ENCODE peak calls at places on chromosomes 11 and 22, in five cellular contexts. Y, O, A, D and K are unnamed samples.

GRCh38 chr11:81725691-81726090 is 1008.0 kb downstream of the FAM181B start:
- DNase-seq in O (no peak), A (no peak), D (peak), Y (no peak), K (no peak)

GRCh38 chr11:107785401-107785800 is 73.2 kb downstream of the SLC35F2 start:
- DNase-seq in O (no peak), D (peak), A (no peak), Y (no peak), K (no peak)

GRCh38 chr11:122107566-122107965 is 8.4 kb downstream of the BLID start:
- DNase-seq in A (no peak), O (no peak), D (no peak), Y (no peak), K (no peak)

GRCh38 chr11:102666331-102666957 is 39.1 kb downstream of the MMP27 start:
- DNase-seq in D (peak), O (no peak), A (peak), Y (peak), K (peak)

GRCh38 chr11:16917941-16918340 is 96.3 kb downstream of the PLEKHA7 start:
- DNase-seq in D (peak), O (no peak), Y (no peak), A (no peak), K (no peak)

GRCh38 chr11:10305964-10306918 is 1.4 kb downstream of the ADM start:
- DNase-seq in A (no peak), O (peak), Y (no peak), D (no peak), K (peak)

GRCh38 chr11:120001161-120002135 is 136.5 kb downstream of the TRIM29 start:
- DNase-seq in A (no peak), O (no peak), Y (no peak), D (no peak), K (no peak)

GRCh38 chr11:72864692-72865655 is 50.8 kb downstream of the ATG16L2 start:
- DNase-seq in Y (no peak), O (no peak), D (peak), A (peak), K (no peak)

GRCh38 chr11:83711035-83711630 is 425.0 kb upstream of the CCDC90B start:
- DNase-seq in O (no peak), D (no peak), A (no peak), Y (no peak), K (no peak)

GRCh38 chr11:118621071-118621815 is 13.8 kb downstream of the PHLDB1 start:
- DNase-seq in Y (peak), A (peak), O (peak), D (peak), K (no peak)

GRCh38 chr11:36412781-36413383 is 97.2 kb downstream of the TRAF6 start:
- DNase-seq in Y (no peak), D (peak), O (no peak), A (peak), K (no peak)

GRCh38 chr11:76510060-76511047 is 65.5 kb downstream of the EMSY start:
- DNase-seq in O (no peak), A (peak), D (peak), Y (no peak), K (no peak)

GRCh38 chr11:14789879-14790484 is 102.0 kb downstream of the CYP2R1 start:
- DNase-seq in A (peak), D (no peak), Y (no peak), O (no peak), K (no peak)

GRCh38 chr11:118176400-118177134 is at the start of gene SCN2B:
- DNase-seq in A (no peak), Y (no peak), D (peak), O (no peak), K (no peak)

GRCh38 chr11:134528453-134528852 is 116.4 kb upstream of the B3GAT1 start:
- DNase-seq in D (no peak), A (no peak), O (no peak), Y (peak), K (no peak)

GRCh38 chr22:43451651-43452050 is 39.8 kb downstream of the MPPED1 start:
- DNase-seq in O (no peak), D (no peak), A (no peak), Y (no peak), K (no peak)

GRCh38 chr11:10293423-10294288 is at the start of gene SBF2:
- DNase-seq in D (peak), Y (peak), O (peak), A (peak), K (peak)

GRCh38 chr22:17897411-17897810 is 123.1 kb upstream of the BID start:
- DNase-seq in A (no peak), O (no peak), D (no peak), Y (no peak), K (no peak)

GRCh38 chr11:13256216-13256615 is 21.4 kb upstream of the BMAL1 start:
- DNase-seq in D (no peak), A (no peak), O (no peak), Y (no peak), K (no peak)

GRCh38 chr11:113082501-113082900 is 121.3 kb downstream of the NCAM1 start:
- DNase-seq in Y (no peak), D (no peak), A (no peak), O (no peak), K (no peak)

GRCh38 chr11:28038775-28039174 is 69.2 kb downstream of the KIF18A start:
- DNase-seq in A (no peak), O (no peak), D (no peak), Y (no peak), K (no peak)

GRCh38 chr11:128465531-128465930 is 121.8 kb downstream of the ETS1 start:
- DNase-seq in A (no peak), Y (no peak), D (no peak), O (no peak), K (no peak)

GRCh38 chr11:6320411-6321207 is at the start of gene CAVIN3:
- DNase-seq in Y (peak), O (peak), A (peak), D (peak), K (peak)

GRCh38 chr11:45993438-45994064 is 71.1 kb downstream of the LARGE2 start:
- DNase-seq in O (peak), D (peak), A (peak), Y (peak), K (peak)

GRCh38 chr11:4826425-4826824 is 5.3 kb downstream of the OR51F2 start:
- DNase-seq in A (no peak), D (peak), Y (no peak), O (no peak), K (no peak)

GRCh38 chr11:128365044-128365443 is 222.3 kb downstream of the ETS1 start:
- DNase-seq in Y (no peak), O (no peak), A (peak), D (peak), K (no peak)

GRCh38 chr22:29750559-29750958 is 16.2 kb downstream of the ZMAT5 start:
- DNase-seq in D (no peak), Y (no peak), A (no peak), O (no peak), K (no peak)

GRCh38 chr11:127485541-127485940 is 485.0 kb upstream of the KIRREL3 start:
- DNase-seq in Y (no peak), O (no peak), D (peak), A (no peak), K (no peak)

GRCh38 chr11:74170694-74171629 is at the start of the genes C2CD3 and PPME1:
- DNase-seq in O (peak), D (peak), Y (peak), A (peak), K (peak)

DNA sequence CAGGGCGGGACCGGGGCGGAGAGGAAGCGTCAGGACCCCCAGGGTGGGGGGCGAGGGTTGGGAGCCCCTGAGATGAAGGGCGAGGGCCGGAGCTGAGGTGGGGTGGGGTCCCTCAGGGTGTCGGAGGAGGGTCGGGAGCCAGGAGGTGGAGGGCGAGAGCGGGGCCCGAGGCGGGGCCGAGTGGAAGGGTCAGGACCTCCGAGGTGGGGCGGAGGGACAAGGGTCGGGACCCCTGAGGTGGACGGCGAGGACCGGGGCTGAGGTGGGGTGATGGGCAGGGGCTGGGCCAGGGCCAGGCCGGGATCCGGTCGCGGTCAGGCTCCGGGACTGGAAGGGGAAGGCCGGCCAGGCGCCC is 409 bp downstream of the SMC1B start:
- DNase-seq in Y (no peak), O (peak), A (no peak), D (no peak), K (no peak)
- H3K4me3 ChIP-seq in Y (no peak), O (no peak), A (no peak), D (no peak), K (peak)

DNA sequence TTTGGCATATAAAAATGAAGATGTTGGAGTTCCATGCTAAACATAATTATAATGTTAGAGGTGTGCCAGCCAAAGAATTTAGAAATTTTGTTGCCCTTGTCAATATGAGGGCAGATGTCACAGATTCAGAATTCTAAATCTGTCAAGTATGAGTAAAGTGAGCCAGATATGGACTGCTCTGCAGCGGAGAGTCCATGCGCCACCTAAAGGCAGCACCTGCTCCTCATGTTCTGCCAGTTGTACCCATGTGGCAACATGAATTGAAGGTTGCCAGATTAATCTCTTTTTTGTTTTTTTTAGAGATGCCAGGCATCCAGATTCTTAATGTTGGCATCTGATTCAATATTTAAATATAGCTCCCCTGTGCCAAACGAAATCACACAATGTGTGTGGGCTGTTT is 678.6 kb upstream of the ANO5 start:
- DNase-seq in A (no peak), D (no peak), Y (no peak), O (no peak), K (no peak)
- TF ChIP-seq CTCF in A (no peak), D (no peak), Y (no peak), O (no peak), K (peak)

DNA sequence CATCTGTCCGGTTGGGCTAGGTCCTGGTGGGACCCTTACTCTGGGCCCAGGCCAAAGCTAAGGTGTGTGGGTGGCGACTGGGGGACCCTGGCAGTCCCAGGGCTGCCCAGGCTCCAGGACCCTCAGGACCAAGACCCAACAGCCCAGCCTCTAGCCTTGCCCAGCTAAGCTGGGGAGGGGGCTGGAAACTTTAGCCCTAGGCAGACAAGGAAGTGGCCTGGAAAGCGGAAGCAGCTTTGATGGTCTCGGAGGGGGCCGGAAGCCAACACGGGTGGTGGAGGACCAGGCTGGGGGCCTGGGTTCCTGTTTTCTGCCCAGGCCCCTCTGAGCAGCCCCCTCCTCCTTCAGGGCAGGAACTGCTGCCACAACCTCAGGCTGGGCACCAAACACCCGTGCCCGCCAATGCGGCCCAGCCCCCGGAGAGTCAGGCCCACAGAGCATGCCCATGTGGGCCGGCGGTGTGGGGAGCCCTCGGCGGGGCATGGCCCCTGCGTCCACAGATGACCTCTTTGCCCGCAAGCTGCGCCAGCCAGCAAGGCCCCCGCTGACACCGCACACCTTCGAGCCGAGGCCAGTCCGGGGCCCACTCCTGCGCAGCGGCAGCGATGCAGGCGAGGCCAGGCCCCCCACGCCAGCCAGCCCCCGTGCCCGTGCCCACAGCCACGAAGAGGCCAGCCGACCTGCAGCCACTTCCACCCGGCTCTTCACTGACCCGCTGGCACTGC is 2.7 kb downstream of the SIPA1 start:
- DNase-seq in A (no peak), O (no peak), Y (peak), D (no peak), K (no peak)
- H3K4me3 ChIP-seq in A (no peak), O (no peak), Y (no peak), D (no peak), K (no peak)

DNA sequence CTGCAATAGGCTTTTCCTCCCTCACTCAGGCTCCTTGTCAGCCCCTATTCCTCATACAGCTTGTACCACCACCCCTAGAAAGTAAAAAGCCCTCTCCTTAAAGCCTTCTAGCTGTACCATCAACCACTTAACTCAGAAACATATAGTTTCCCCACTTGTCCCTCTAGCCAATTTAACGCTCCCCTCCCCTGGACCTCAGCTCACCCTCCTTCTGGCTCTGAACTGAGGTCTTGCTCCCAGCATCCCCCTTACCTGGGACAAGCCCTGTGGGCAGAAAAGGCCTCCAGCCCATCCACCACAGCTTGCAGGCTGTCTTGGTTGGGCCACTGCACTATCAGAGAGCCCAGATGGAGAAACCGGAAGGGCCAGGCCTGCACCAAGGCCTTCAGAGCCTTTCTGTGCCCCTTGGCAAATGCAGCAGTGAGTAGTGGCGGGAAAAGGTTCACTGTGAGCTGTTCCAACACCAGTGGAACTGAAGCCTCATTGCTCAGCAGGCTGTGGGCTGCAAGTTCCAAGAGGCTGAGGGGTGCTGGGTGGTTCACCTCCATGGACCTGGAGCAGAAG is 12.4 kb upstream of the TOP3B start:
- DNase-seq in Y (no peak), A (no peak), O (no peak), D (no peak), K (no peak)
- TF ChIP-seq CTCF in Y (no peak), A (no peak), O (no peak), D (no peak), K (no peak)

GRCh38 chr11:1548221-1549070 is 23.6 kb downstream of the DUSP8 start:
- DNase-seq in O (peak), D (peak), A (peak), Y (peak), K (peak)
- H3K4me3 ChIP-seq in O (peak), D (no peak), A (no peak), Y (no peak), K (peak)

DNA sequence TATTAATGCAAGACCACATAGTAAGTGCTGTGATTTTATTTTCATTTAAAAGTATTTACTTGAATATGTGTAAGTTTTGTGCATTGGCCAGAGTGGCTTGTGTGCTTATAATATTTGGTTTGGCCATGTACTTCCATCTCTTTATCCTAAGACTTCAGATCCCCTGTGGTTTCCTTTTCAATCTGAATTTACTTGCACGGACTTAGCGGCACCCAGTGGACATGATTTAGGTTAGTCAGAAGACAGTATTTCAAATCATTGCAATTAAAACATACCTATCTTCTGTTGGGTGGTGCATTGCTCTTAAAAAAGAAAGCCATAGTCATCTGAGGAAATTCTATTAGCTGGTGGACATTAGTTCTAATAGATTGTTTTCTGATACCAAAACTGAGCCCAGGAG is 30.7 kb downstream of the PIWIL4 start:
- DNase-seq in Y (no peak), O (no peak), D (peak), A (peak), K (no peak)
- TF ChIP-seq CTCF in Y (no peak), O (no peak), D (no peak), A (no peak), K (no peak)